ENCODE peak calls at places on chromosomes 12 and 14, in eight cellular contexts. Y, K, G, U, M, S, H and T are unnamed samples.

GRCh38 chr12:25994252-25994651 is 35.8 kb downstream of the RASSF8 start:
- DNase-seq in U (no peak), H (no peak), K (no peak), M (no peak), Y (no peak), S (no peak), G (no peak), T (no peak)

GRCh38 chr12:58139894-58140293 is 198.5 kb downstream of the ATP23 start:
- DNase-seq in H (no peak), K (no peak), S (no peak), U (no peak), Y (no peak), G (no peak), M (no peak), T (no peak)

GRCh38 chr12:46908236-46908935 is 82.6 kb upstream of the SLC38A4 start:
- DNase-seq in H (no peak), G (no peak), S (no peak), U (no peak), K (no peak), M (no peak), Y (no peak), T (no peak)

GRCh38 chr14:49306152-49306751 is 279.9 kb downstream of the RPS29 start:
- DNase-seq in Y (no peak), M (no peak), S (no peak), G (no peak), U (no peak), K (peak), H (no peak), T (no peak)

GRCh38 chr12:91722072-91722471 is 423.6 kb downstream of the BTG1 start:
- DNase-seq in S (no peak), U (no peak), K (no peak), H (no peak), M (no peak), Y (no peak), G (no peak), T (no peak)

GRCh38 chr12:67193705-67194104 is 75.5 kb upstream of the CAND1 start:
- DNase-seq in G (no peak), Y (no peak), K (no peak), M (peak), S (no peak), U (no peak), H (no peak), T (peak)

GRCh38 chr12:109201496-109201885 is 85.1 kb downstream of the ACACB start:
- DNase-seq in H (no peak), M (no peak), S (no peak), Y (no peak), U (no peak), K (no peak), G (no peak), T (no peak)

GRCh38 chr14:20578325-20578724 is 9.5 kb downstream of the RNASE11 start:
- DNase-seq in G (no peak), S (no peak), H (no peak), K (no peak), U (no peak), Y (no peak), M (no peak), T (no peak)

GRCh38 chr12:19223018-19223417 is 93.5 kb downstream of the PLEKHA5 start:
- DNase-seq in H (no peak), M (no peak), S (no peak), U (no peak), K (peak), Y (no peak), G (no peak), T (no peak)

GRCh38 chr14:76424359-76424758 is 48.4 kb downstream of the ESRRB start:
- DNase-seq in Y (no peak), H (no peak), U (no peak), M (no peak), K (no peak), G (no peak), S (no peak), T (no peak)

DNA sequence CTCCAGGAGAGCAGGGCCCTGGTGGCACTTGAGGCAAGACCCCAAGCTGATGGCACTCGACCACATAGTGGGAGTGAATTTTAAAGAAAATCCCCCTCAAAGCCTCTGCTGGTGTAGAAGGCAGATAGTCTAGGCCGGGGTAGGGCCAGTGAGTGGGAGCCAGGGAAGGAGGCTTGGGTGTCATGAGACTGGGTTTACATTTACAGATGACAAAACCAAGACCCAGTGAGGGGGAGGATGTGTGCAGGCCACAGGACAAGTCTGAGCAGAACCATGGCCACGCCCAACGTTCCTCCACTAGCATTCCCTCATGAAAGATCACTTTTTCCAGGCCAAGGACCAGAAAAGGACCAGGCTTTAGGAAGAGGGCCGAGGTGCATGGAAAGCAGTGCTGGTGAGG is 42.0 kb downstream of the EVL start:
- DNase-seq in K (no peak), U (no peak), Y (no peak), S (no peak), H (no peak), M (no peak), G (peak), T (peak)
- H3K27ac ChIP-seq in K (no peak), U (no peak), Y (peak), S (no peak), H (no peak), M (peak), G (peak), T (peak)

GRCh38 chr14:23555882-23556699 is at the start of gene THTPA:
- DNase-seq in G (peak), K (peak), Y (peak), M (peak), U (peak), S (peak), H (peak), T (peak)

GRCh38 chr14:23558363-23559009 is 2.4 kb downstream of the THTPA start:
- DNase-seq in K (no peak), H (no peak), U (no peak), G (no peak), Y (no peak), M (no peak), S (no peak), T (no peak)

GRCh38 chr14:23557946-23558345 is 1.9 kb downstream of the THTPA start:
- DNase-seq in M (no peak), Y (no peak), S (no peak), G (no peak), U (no peak), K (no peak), H (no peak), T (no peak)

GRCh38 chr14:23556700-23557440 is 799 bp downstream of the THTPA start:
- DNase-seq in Y (no peak), U (no peak), G (no peak), M (no peak), S (no peak), H (no peak), K (no peak), T (no peak)

DNA sequence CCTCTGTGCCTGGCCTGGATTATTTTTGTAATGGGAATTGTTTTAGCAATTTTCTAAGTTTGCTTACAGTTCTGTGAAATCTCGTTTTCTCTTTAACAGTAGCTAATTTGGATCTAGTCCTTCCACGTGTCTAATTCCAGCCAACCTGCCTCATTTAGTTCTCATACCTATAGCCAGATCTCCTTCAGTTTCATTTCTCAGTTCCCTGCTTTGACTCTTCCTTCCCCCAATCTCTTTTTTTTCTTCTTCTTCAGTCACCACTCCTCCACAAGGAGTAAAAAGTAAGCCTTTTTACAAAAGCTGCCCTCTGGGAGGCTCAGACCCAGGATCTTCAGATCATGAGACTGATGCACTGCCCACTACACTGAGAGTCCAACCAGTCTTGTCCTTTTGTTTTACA is 1.4 kb downstream of the THTPA start:
- DNase-seq in U (no peak), G (no peak), M (no peak), H (no peak), Y (no peak), K (no peak), S (no peak), T (no peak)
- H3K4me3 ChIP-seq in U (peak), G (peak), M (no peak), H (no peak), Y (no peak), K (peak), S (no peak), T (no peak)

GRCh38 chr14:59314953-59315599 is 126.6 kb downstream of the DAAM1 start:
- DNase-seq in S (no peak), M (no peak), Y (no peak), G (no peak), K (no peak), H (no peak), U (no peak), T (no peak)

GRCh38 chr14:59320771-59321170 is 132.3 kb downstream of the DAAM1 start:
- DNase-seq in U (no peak), M (no peak), Y (no peak), S (no peak), G (no peak), K (no peak), H (no peak), T (no peak)

GRCh38 chr14:59317346-59317745 is 128.9 kb downstream of the DAAM1 start:
- DNase-seq in H (no peak), M (no peak), S (no peak), U (no peak), Y (no peak), K (no peak), G (no peak), T (no peak)

GRCh38 chr14:59318908-59319307 is 130.4 kb downstream of the DAAM1 start:
- DNase-seq in M (peak), U (no peak), Y (no peak), H (no peak), K (no peak), S (no peak), G (no peak), T (no peak)

GRCh38 chr14:59317782-59318505 is 129.5 kb downstream of the DAAM1 start:
- DNase-seq in H (no peak), K (no peak), M (no peak), Y (no peak), S (no peak), G (no peak), U (no peak), T (no peak)
- H3K27ac ChIP-seq in H (no peak), K (no peak), M (peak), Y (peak), S (no peak), G (peak), U (no peak), T (no peak)

GRCh38 chr12:48854488-48854887 is 2.5 kb upstream of the DDX23 start:
- DNase-seq in H (no peak), K (no peak), S (no peak), U (no peak), Y (no peak), M (no peak), G (no peak), T (no peak)

GRCh38 chr12:48856379-48856778 is 4.4 kb upstream of the DDX23 start:
- DNase-seq in S (no peak), U (no peak), G (no peak), Y (no peak), M (no peak), K (no peak), H (no peak), T (no peak)

GRCh38 chr12:48851883-48852733 is at the start of gene DDX23:
- DNase-seq in S (peak), K (peak), U (peak), Y (peak), M (peak), G (peak), H (peak), T (peak)

GRCh38 chr12:48852734-48853168 is 788 bp upstream of the DDX23 start:
- DNase-seq in G (no peak), K (no peak), Y (no peak), U (no peak), S (peak), H (no peak), M (no peak), T (no peak)

DNA sequence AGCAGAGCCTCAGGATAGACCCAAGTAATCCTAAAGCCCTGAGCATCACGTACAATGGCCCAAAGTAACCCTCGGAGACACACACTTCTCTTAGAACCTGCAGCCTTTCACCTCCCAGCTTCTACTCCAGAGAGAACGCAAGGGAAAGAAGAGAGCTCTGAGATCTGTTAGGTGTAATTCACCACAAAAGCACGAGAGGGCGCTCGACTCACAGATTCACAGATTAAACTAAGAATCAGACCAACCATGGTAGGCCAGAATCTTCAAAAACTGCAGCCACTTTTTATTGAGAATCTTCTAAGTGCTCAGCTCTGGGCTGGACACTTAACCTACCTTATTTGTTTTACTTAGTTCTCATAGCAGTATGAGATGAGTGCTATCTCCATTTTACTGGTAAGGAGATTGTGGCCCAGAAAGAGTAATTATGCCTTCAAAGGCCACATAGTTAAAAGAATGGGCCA is 1.3 kb upstream of the DDX23 start:
- DNase-seq in Y (peak), K (peak), U (peak), M (peak), S (peak), H (peak), G (peak), T (peak)
- H3K4me3 ChIP-seq in Y (peak), K (peak), U (peak), M (peak), S (peak), H (peak), G (peak), T (peak)

GRCh38 chr14:36227802-36228201 is 51.3 kb upstream of the PTCSC3 start:
- DNase-seq in K (no peak), Y (no peak), M (no peak), U (no peak), S (no peak), H (no peak), G (no peak), T (no peak)
- H3K27ac ChIP-seq in K (no peak), Y (no peak), M (no peak), U (no peak), S (no peak), H (no peak), G (no peak), T (no peak)